ENCODE peak calls at places on chromosomes 13 and 19, in nine cellular contexts. One of them, this sample, is unnamed.

GRCh38 chr19:14383898-14384669 is 2.8 kb downstream of the ADGRE5 start:
- DNase-seq in GM10248: peak
- DNase-seq in endothelial cell: no peak
- DNase-seq in heart right ventricle: no peak
- DNase-seq in sigmoid colon: peak
- DNase-seq in astrocyte of the spinal cord: peak
- DNase-seq in neural crest cell: no peak
- DNase-seq in gastrocnemius medialis: peak
- DNase-seq in WTC11: no peak
- DNase-seq in this sample: no peak

GRCh38 chr13:20360835-20361412 is 128.8 kb upstream of the GJB6 start:
- DNase-seq in astrocyte of the spinal cord: peak
- DNase-seq in WTC11: no peak
- DNase-seq in sigmoid colon: no peak
- DNase-seq in gastrocnemius medialis: no peak
- DNase-seq in neural crest cell: no peak
- DNase-seq in GM10248: no peak
- DNase-seq in endothelial cell: no peak
- DNase-seq in heart right ventricle: no peak
- DNase-seq in this sample: no peak

GRCh38 chr13:31755803-31756212 is 16.5 kb downstream of the RXFP2 start:
- DNase-seq in heart right ventricle: no peak
- DNase-seq in WTC11: no peak
- DNase-seq in gastrocnemius medialis: no peak
- DNase-seq in GM10248: no peak
- DNase-seq in neural crest cell: no peak
- DNase-seq in endothelial cell: no peak
- DNase-seq in sigmoid colon: no peak
- DNase-seq in astrocyte of the spinal cord: no peak
- DNase-seq in this sample: no peak

GRCh38 chr13:21478881-21479808 is 20.0 kb upstream of the ZDHHC20 start:
- DNase-seq in gastrocnemius medialis: no peak
- DNase-seq in neural crest cell: peak
- DNase-seq in heart right ventricle: peak
- DNase-seq in WTC11: no peak
- DNase-seq in GM10248: peak
- DNase-seq in sigmoid colon: no peak
- DNase-seq in astrocyte of the spinal cord: peak
- DNase-seq in endothelial cell: peak
- DNase-seq in this sample: no peak

GRCh38 chr13:20487927-20488326 is 37.7 kb downstream of the CRYL1 start:
- DNase-seq in GM10248: no peak
- DNase-seq in gastrocnemius medialis: no peak
- DNase-seq in astrocyte of the spinal cord: no peak
- DNase-seq in sigmoid colon: no peak
- DNase-seq in WTC11: no peak
- DNase-seq in heart right ventricle: no peak
- DNase-seq in endothelial cell: no peak
- DNase-seq in neural crest cell: no peak
- DNase-seq in this sample: no peak

GRCh38 chr19:51292971-51293370 is 18.5 kb upstream of the IGLON5 start:
- DNase-seq in gastrocnemius medialis: no peak
- DNase-seq in WTC11: no peak
- DNase-seq in endothelial cell: no peak
- DNase-seq in astrocyte of the spinal cord: no peak
- DNase-seq in GM10248: no peak
- DNase-seq in heart right ventricle: no peak
- DNase-seq in neural crest cell: no peak
- DNase-seq in sigmoid colon: no peak
- DNase-seq in this sample: no peak

GRCh38 chr19:37902668-37903067 is 3.7 kb downstream of the WDR87 start:
- DNase-seq in sigmoid colon: peak
- DNase-seq in astrocyte of the spinal cord: peak
- DNase-seq in gastrocnemius medialis: peak
- DNase-seq in endothelial cell: peak
- DNase-seq in neural crest cell: peak
- DNase-seq in heart right ventricle: peak
- DNase-seq in GM10248: peak
- DNase-seq in WTC11: peak
- DNase-seq in this sample: peak

GRCh38 chr13:46961719-46962118 is 64.9 kb upstream of the HTR2A start:
- DNase-seq in GM10248: peak
- DNase-seq in heart right ventricle: no peak
- DNase-seq in gastrocnemius medialis: no peak
- DNase-seq in sigmoid colon: no peak
- DNase-seq in neural crest cell: no peak
- DNase-seq in astrocyte of the spinal cord: peak
- DNase-seq in endothelial cell: no peak
- DNase-seq in WTC11: no peak
- DNase-seq in this sample: no peak

GRCh38 chr13:50082426-50083283 is 67.4 kb downstream of the KCNRG start:
- DNase-seq in endothelial cell: peak
- DNase-seq in astrocyte of the spinal cord: peak
- DNase-seq in neural crest cell: peak
- DNase-seq in GM10248: peak
- DNase-seq in sigmoid colon: peak
- DNase-seq in WTC11: peak
- DNase-seq in gastrocnemius medialis: peak
- DNase-seq in heart right ventricle: peak
- DNase-seq in this sample: peak

GRCh38 chr13:50081106-50081898 is 66.1 kb downstream of the KCNRG start:
- DNase-seq in endothelial cell: peak
- DNase-seq in astrocyte of the spinal cord: peak
- DNase-seq in WTC11: peak
- DNase-seq in GM10248: peak
- DNase-seq in gastrocnemius medialis: peak
- DNase-seq in heart right ventricle: peak
- DNase-seq in neural crest cell: peak
- DNase-seq in sigmoid colon: peak
- DNase-seq in this sample: peak

GRCh38 chr13:50081899-50082425 is 66.7 kb downstream of the KCNRG start:
- DNase-seq in heart right ventricle: peak
- DNase-seq in neural crest cell: peak
- DNase-seq in WTC11: peak
- DNase-seq in endothelial cell: peak
- DNase-seq in gastrocnemius medialis: peak
- DNase-seq in astrocyte of the spinal cord: peak
- DNase-seq in sigmoid colon: peak
- DNase-seq in GM10248: peak
- DNase-seq in this sample: peak

GRCh38 chr13:50080856-50081105 is 65.5 kb downstream of the KCNRG start:
- DNase-seq in sigmoid colon: no peak
- DNase-seq in GM10248: no peak
- DNase-seq in neural crest cell: no peak
- DNase-seq in gastrocnemius medialis: no peak
- DNase-seq in astrocyte of the spinal cord: peak
- DNase-seq in heart right ventricle: no peak
- DNase-seq in endothelial cell: no peak
- DNase-seq in WTC11: no peak
- DNase-seq in this sample: no peak

DNA sequence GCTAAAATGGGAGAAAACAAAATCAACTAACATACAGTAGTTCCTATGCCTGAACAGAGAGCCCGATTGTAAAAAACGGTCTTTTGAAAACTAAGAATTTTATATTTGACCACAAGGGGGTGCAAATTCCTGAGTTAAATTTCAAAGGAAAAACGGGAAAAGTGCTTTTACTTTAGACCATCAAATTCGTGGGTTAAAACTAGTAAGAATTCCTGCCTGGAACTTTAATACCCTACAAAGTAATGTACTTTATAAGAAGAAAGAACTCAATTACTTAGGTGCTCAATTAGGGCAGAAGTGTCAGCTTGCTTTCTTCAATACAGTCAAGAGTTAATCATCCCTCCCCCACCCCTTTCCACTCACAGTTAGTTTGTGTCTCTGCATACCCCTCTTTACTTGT is 69.8 kb downstream of the KCNRG start:
- DNase-seq in gastrocnemius medialis: no peak
- DNase-seq in WTC11: no peak
- DNase-seq in astrocyte of the spinal cord: peak
- DNase-seq in GM10248: no peak
- DNase-seq in sigmoid colon: no peak
- DNase-seq in heart right ventricle: no peak
- DNase-seq in neural crest cell: no peak
- DNase-seq in endothelial cell: no peak
- DNase-seq in this sample: no peak
- TF ChIP-seq CTCF in gastrocnemius medialis: peak
- TF ChIP-seq CTCF in WTC11: peak
- TF ChIP-seq CTCF in astrocyte of the spinal cord: peak
- TF ChIP-seq CTCF in GM10248: peak
- TF ChIP-seq CTCF in sigmoid colon: peak
- TF ChIP-seq CTCF in heart right ventricle: peak
- TF ChIP-seq CTCF in neural crest cell: peak
- TF ChIP-seq CTCF in endothelial cell: peak
- TF ChIP-seq CTCF in this sample: peak

GRCh38 chr19:58056261-58056660 is 2.8 kb upstream of the ZNF135 start:
- DNase-seq in WTC11: no peak
- DNase-seq in endothelial cell: no peak
- DNase-seq in GM10248: no peak
- DNase-seq in heart right ventricle: no peak
- DNase-seq in gastrocnemius medialis: no peak
- DNase-seq in neural crest cell: no peak
- DNase-seq in sigmoid colon: no peak
- DNase-seq in astrocyte of the spinal cord: no peak
- DNase-seq in this sample: no peak

GRCh38 chr19:58056861-58057260 is 2.2 kb upstream of the ZNF135 start:
- DNase-seq in sigmoid colon: no peak
- DNase-seq in astrocyte of the spinal cord: no peak
- DNase-seq in GM10248: no peak
- DNase-seq in heart right ventricle: no peak
- DNase-seq in gastrocnemius medialis: no peak
- DNase-seq in WTC11: no peak
- DNase-seq in endothelial cell: no peak
- DNase-seq in neural crest cell: no peak
- DNase-seq in this sample: no peak

GRCh38 chr19:58053480-58054156 is 5.5 kb upstream of the ZNF135 start:
- DNase-seq in sigmoid colon: no peak
- DNase-seq in endothelial cell: no peak
- DNase-seq in gastrocnemius medialis: no peak
- DNase-seq in neural crest cell: no peak
- DNase-seq in heart right ventricle: no peak
- DNase-seq in astrocyte of the spinal cord: no peak
- DNase-seq in WTC11: no peak
- DNase-seq in GM10248: no peak
- DNase-seq in this sample: no peak

GRCh38 chr19:58055483-58055874 is 3.6 kb upstream of the ZNF135 start:
- DNase-seq in astrocyte of the spinal cord: no peak
- DNase-seq in gastrocnemius medialis: no peak
- DNase-seq in neural crest cell: no peak
- DNase-seq in GM10248: no peak
- DNase-seq in sigmoid colon: no peak
- DNase-seq in WTC11: no peak
- DNase-seq in endothelial cell: no peak
- DNase-seq in heart right ventricle: no peak
- DNase-seq in this sample: no peak

DNA sequence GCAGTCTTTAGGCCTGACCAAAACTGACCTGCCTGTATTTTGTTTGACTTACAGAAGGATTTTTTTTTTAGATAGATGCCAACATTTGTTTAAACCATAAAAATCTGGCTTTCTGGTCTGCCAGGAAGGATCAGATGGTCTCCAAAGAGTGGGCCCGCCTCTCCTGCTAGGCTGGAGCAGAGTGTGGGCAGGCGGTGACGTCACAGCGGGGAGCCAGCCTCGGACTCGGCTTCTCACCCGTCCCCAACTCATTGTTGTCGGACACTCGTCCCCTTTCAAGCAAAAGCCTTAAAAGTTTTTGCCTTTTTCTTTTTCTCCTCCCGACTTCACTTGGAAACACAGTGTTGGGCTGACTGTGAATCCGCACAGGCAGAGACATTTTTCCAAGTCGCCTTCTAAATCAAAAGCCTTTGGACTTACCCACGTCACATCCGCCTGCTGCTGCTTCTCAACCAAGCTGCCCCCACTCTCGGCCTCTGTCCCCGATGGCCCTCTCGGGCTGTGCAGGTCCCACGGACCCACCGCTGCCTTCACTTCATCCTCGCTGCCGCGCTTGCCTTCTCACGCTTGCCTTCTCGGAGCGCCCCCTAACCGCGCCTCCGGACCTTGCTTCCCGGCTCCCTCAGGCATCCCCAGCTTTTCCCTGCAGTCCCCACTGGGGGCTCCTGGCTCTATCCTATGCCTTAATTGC is 4.1 kb upstream of the ZNF135 start:
- DNase-seq in GM10248: no peak
- DNase-seq in WTC11: peak
- DNase-seq in heart right ventricle: peak
- DNase-seq in sigmoid colon: no peak
- DNase-seq in endothelial cell: no peak
- DNase-seq in astrocyte of the spinal cord: no peak
- DNase-seq in neural crest cell: no peak
- DNase-seq in gastrocnemius medialis: no peak
- DNase-seq in this sample: no peak
- TF ChIP-seq CTCF in GM10248: no peak
- TF ChIP-seq CTCF in WTC11: no peak
- TF ChIP-seq CTCF in heart right ventricle: peak
- TF ChIP-seq CTCF in sigmoid colon: no peak
- TF ChIP-seq CTCF in endothelial cell: no peak
- TF ChIP-seq CTCF in astrocyte of the spinal cord: no peak
- TF ChIP-seq CTCF in neural crest cell: no peak
- TF ChIP-seq CTCF in gastrocnemius medialis: no peak
- TF ChIP-seq CTCF in this sample: no peak

GRCh38 chr19:6832412-6832811 is 55.0 kb upstream of the ADGRE1 start:
- DNase-seq in endothelial cell: no peak
- DNase-seq in gastrocnemius medialis: no peak
- DNase-seq in neural crest cell: no peak
- DNase-seq in sigmoid colon: no peak
- DNase-seq in WTC11: no peak
- DNase-seq in astrocyte of the spinal cord: no peak
- DNase-seq in GM10248: no peak
- DNase-seq in heart right ventricle: no peak
- DNase-seq in this sample: no peak
- TF ChIP-seq CTCF in endothelial cell: no peak
- TF ChIP-seq CTCF in gastrocnemius medialis: no peak
- TF ChIP-seq CTCF in neural crest cell: no peak
- TF ChIP-seq CTCF in sigmoid colon: no peak
- TF ChIP-seq CTCF in WTC11: no peak
- TF ChIP-seq CTCF in astrocyte of the spinal cord: no peak
- TF ChIP-seq CTCF in GM10248: no peak
- TF ChIP-seq CTCF in heart right ventricle: no peak
- TF ChIP-seq CTCF in this sample: no peak

DNA sequence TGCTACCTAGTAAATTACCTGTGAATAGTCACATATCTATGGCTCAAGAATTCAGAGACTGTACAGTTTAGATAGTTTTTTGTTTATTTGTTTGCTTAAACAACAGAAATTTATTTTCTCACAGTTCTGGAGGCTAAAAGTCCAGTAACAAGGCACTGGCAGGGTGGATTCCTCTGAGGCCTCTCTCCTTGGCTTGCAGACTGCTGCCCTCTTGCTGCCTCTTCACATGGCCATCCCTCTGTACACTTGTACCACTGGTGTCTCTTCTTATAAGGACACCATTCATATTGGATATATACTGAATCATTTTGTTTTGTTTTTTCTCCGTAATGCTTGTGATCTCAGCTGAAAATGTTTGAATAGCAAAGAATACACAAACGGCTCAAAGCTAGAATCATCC is 56.4 kb upstream of the MIR17HG start:
- DNase-seq in GM10248: no peak
- DNase-seq in heart right ventricle: no peak
- DNase-seq in astrocyte of the spinal cord: no peak
- DNase-seq in WTC11: no peak
- DNase-seq in endothelial cell: no peak
- DNase-seq in gastrocnemius medialis: no peak
- DNase-seq in neural crest cell: no peak
- DNase-seq in sigmoid colon: no peak
- DNase-seq in this sample: no peak
- TF ChIP-seq CTCF in GM10248: no peak
- TF ChIP-seq CTCF in heart right ventricle: no peak
- TF ChIP-seq CTCF in astrocyte of the spinal cord: no peak
- TF ChIP-seq CTCF in WTC11: no peak
- TF ChIP-seq CTCF in endothelial cell: no peak
- TF ChIP-seq CTCF in gastrocnemius medialis: no peak
- TF ChIP-seq CTCF in neural crest cell: no peak
- TF ChIP-seq CTCF in sigmoid colon: no peak
- TF ChIP-seq CTCF in this sample: no peak